ENCODE peak calls at places on chromosomes 11 and 22, in seven cellular contexts. P is HT1080, X is endothelial cell, M is NCI-H1105 treated with DMSO at 0.1 percent for 48 hours, Q is Karpas-422, Z is activated T-helper 1 cell treated with Interleukin-2 at 50 U/mL for 16 hours, A is T1000. G is an unnamed sample.
A peak's percentile ranks its signal among the peaks of the same experiment; 100 is the strongest.

GRCh38 chr11:31871310-31872073 is 60.4 kb upstream of the PAX6 start:
- DNase-seq in P (no peak), X (no peak), M (no peak), Q (peak; percentile 34), Z (no peak), A (no peak), G (no peak)

GRCh38 chr11:2825261-2825885 is 60.2 kb downstream of the CDKN1C start:
- DNase-seq in P (no peak), X (no peak), M (no peak), Q (no peak), Z (no peak), A (peak; percentile 29), G (peak; percentile 63)

GRCh38 chr22:49862408-49862776 is 8.7 kb downstream of the ZBED4 start:
- DNase-seq in P (no peak), X (no peak), M (no peak), Q (no peak), Z (no peak), A (no peak), G (no peak)

GRCh38 chr22:32444068-32444467 is 20.2 kb downstream of the BPIFC start:
- DNase-seq in P (peak; percentile 33), X (peak; percentile 15), M (peak; percentile 9), Q (peak; percentile 68), Z (no peak), A (no peak), G (peak; percentile 25)

GRCh38 chr11:32033067-32033466 is 57.8 kb upstream of the RCN1 start:
- DNase-seq in P (no peak), X (no peak), M (no peak), Q (no peak), Z (no peak), A (no peak), G (no peak)

GRCh38 chr11:43071338-43071737 is 240.5 kb upstream of the API5 start:
- DNase-seq in P (no peak), X (no peak), M (no peak), Q (no peak), Z (no peak), A (no peak), G (no peak)

GRCh38 chr11:77003954-77004353 is 30.2 kb upstream of the B3GNT6 start:
- DNase-seq in P (peak; percentile 17), X (no peak), M (no peak), Q (no peak), Z (no peak), A (no peak), G (peak; percentile 31)

GRCh38 chr22:29820941-29821789 is 16.9 kb downstream of the ASCC2 start:
- DNase-seq in P (peak; percentile 94), X (no peak), M (peak; percentile 45), Q (peak; percentile 65), Z (no peak), A (peak; percentile 57), G (peak; percentile 92)

GRCh38 chr11:2518983-2519340 is 74.2 kb downstream of the KCNQ1 start:
- DNase-seq in P (no peak), X (peak; percentile 1), M (no peak), Q (no peak), Z (no peak), A (no peak), G (no peak)

GRCh38 chr22:37229012-37229804 is 14.9 kb downstream of the RAC2 start:
- DNase-seq in P (peak; percentile 81), X (no peak), M (no peak), Q (no peak), Z (no peak), A (peak; percentile 50), G (peak; percentile 90)

GRCh38 chr22:23862103-23862502 is 4.4 kb downstream of the SLC2A11 start:
- DNase-seq in P (peak; percentile 47), X (peak; percentile 55), M (peak; percentile 38), Q (peak; percentile 86), Z (no peak), A (no peak), G (peak; percentile 62)

GRCh38 chr11:80733776-80734175 is 1292.9 kb upstream of the TENM4 start:
- DNase-seq in P (no peak), X (no peak), M (peak; percentile 91), Q (no peak), Z (no peak), A (no peak), G (no peak)

GRCh38 chr11:15605094-15605493 is 490.4 kb downstream of the INSC start:
- DNase-seq in P (no peak), X (no peak), M (no peak), Q (no peak), Z (no peak), A (no peak), G (peak; percentile 2)